ENCODE peak calls at places on chromosomes 6 and 20, in four cellular contexts. R is aorta, I is choroid plexus epithelial cell, Q is suprapubic skin. C is an unnamed sample.

GRCh38 chr6:106910999-106911949 is 63.3 kb downstream of the CD24 start:
- DNase-seq in R (no peak), Q (no peak), I (no peak), C (no peak)

GRCh38 chr6:144006731-144007454 is 1.2 kb downstream of the PLAGL1 start:
- DNase-seq in Q (peak), R (no peak), I (peak), C (peak)

GRCh38 chr20:48761023-48761785 is 66.6 kb downstream of the PREX1 start:
- DNase-seq in R (no peak), I (no peak), Q (no peak), C (no peak)

GRCh38 chr20:45878076-45878731 is 2.8 kb upstream of the ZSWIM1 start:
- DNase-seq in R (no peak), I (no peak), Q (no peak), C (no peak)

GRCh38 chr6:45000833-45001232 is 327.3 kb upstream of the RUNX2 start:
- DNase-seq in I (no peak), Q (no peak), R (no peak), C (no peak)

GRCh38 chr6:16712250-16712930 is 48.9 kb downstream of the ATXN1 start:
- DNase-seq in I (no peak), Q (no peak), R (no peak), C (no peak)

GRCh38 chr6:69894578-69895347 is 28.4 kb downstream of the COL19A1 start:
- DNase-seq in Q (no peak), I (peak), R (no peak), C (peak)

GRCh38 chr6:24188571-24188970 is 62.6 kb downstream of the NRSN1 start:
- DNase-seq in R (no peak), I (no peak), Q (no peak), C (no peak)

GRCh38 chr6:24205020-24205492 is 79.0 kb downstream of the NRSN1 start:
- DNase-seq in Q (no peak), R (no peak), I (peak), C (peak)

GRCh38 chr6:14851286-14851685 is 394.6 kb upstream of the JARID2 start:
- DNase-seq in I (no peak), R (no peak), Q (no peak), C (no peak)

GRCh38 chr6:88992741-88993557 is 29.5 kb upstream of the RNGTT start:
- DNase-seq in R (no peak), I (no peak), Q (no peak), C (no peak)

GRCh38 chr6:33686225-33686742 is 25.2 kb downstream of the UQCC2 start:
- DNase-seq in I (no peak), Q (no peak), R (no peak), C (no peak)

GRCh38 chr6:100267002-100267401 is 197.7 kb downstream of the SIM1 start:
- DNase-seq in R (no peak), I (no peak), Q (no peak), C (no peak)

GRCh38 chr6:30954631-30955366 is 14.0 kb downstream of the MUCL3 start:
- DNase-seq in I (no peak), R (no peak), Q (no peak), C (no peak)

GRCh38 chr20:34082232-34082887 is 29.7 kb downstream of the EIF2S2 start:
- DNase-seq in I (no peak), R (no peak), Q (no peak), C (no peak)

GRCh38 chr6:125102901-125103300 is 50.7 kb upstream of the TPD52L1 start:
- DNase-seq in I (peak), Q (no peak), R (no peak), C (peak)

GRCh38 chr20:36261389-36262105 is 25.3 kb downstream of the AAR2 start:
- DNase-seq in I (no peak), R (no peak), Q (no peak), C (no peak)

GRCh38 chr6:35722121-35722761 is 14.6 kb upstream of the ARMC12 start:
- DNase-seq in Q (no peak), R (no peak), I (peak), C (no peak)

GRCh38 chr6:137362878-137363804 is 131.1 kb downstream of the OLIG3 start:
- DNase-seq in I (no peak), R (no peak), Q (no peak), C (no peak)

GRCh38 chr6:98846021-98846380 is 11.6 kb downstream of the POU3F2 start:
- DNase-seq in I (no peak), R (no peak), Q (no peak), C (no peak)

GRCh38 chr20:63108247-63108646 is 101.5 kb upstream of the BHLHE23 start:
- DNase-seq in Q (no peak), I (no peak), R (no peak), C (no peak)

GRCh38 chr20:1897965-1898464 is 2.8 kb downstream of the SIRPA start:
- DNase-seq in I (no peak), R (peak), Q (no peak), C (no peak)

GRCh38 chr20:50578061-50578777 is 68.0 kb downstream of the PTPN1 start:
- DNase-seq in R (no peak), I (no peak), Q (no peak), C (no peak)

GRCh38 chr6:97958143-97958542 is 675.1 kb upstream of the MMS22L start:
- DNase-seq in R (no peak), Q (no peak), I (no peak), C (peak)

GRCh38 chr6:150016324-150017185 is 8.8 kb downstream of the RAET1L start:
- DNase-seq in Q (peak), R (no peak), I (peak), C (peak)

GRCh38 chr20:33841439-33841799 is 30.3 kb downstream of the CHMP4B start:
- DNase-seq in I (no peak), Q (no peak), R (no peak), C (no peak)

GRCh38 chr20:45292343-45292742 is 14.3 kb upstream of the RBPJL start:
- DNase-seq in R (no peak), Q (no peak), I (no peak), C (no peak)

GRCh38 chr20:51412991-51413471 is 129.5 kb downstream of the NFATC2 start:
- DNase-seq in R (peak), I (no peak), Q (peak), C (no peak)

GRCh38 chr6:119333707-119334295 is 15.8 kb downstream of the MAN1A1 start:
- DNase-seq in Q (no peak), I (peak), R (no peak), C (peak)

GRCh38 chr20:61115627-61116026 is 136.4 kb upstream of the CDH4 start:
- DNase-seq in I (no peak), R (no peak), Q (no peak), C (no peak)

C was measured in H4.